ENCODE peak calls at places on chromosomes 6 and 20, in seven cellular contexts. V is mesendoderm, A is GM23338, L is suprapubic skin, I is uterus, O is upper lobe of right lung, T is GM23248. H is an unnamed sample. For H3K4me1, the result is how much of the 10 kb centered on the place peaks cover.

GRCh38 chr20:4091332-4092135 is 76.2 kb upstream of the RNF24 start:
- DNase-seq in V (peak), A (peak), L (no peak), I (peak), T (peak), O (peak), H (peak)

GRCh38 chr6:105164418-105164817 is 15.4 kb downstream of the POPDC3 start:
- DNase-seq in T (peak), A (no peak), O (no peak), V (no peak), I (no peak), L (no peak), H (no peak)

GRCh38 chr6:13331516-13332348 is 3.4 kb upstream of the TBC1D7 start:
- DNase-seq in T (peak), A (peak), O (no peak), I (no peak), L (no peak), V (peak), H (peak)

GRCh38 chr6:34556031-34556471 is at the start of gene SPDEF:
- DNase-seq in T (no peak), I (no peak), L (no peak), O (no peak), A (no peak), V (no peak), H (no peak)

GRCh38 chr6:36076178-36077088 is 48.8 kb downstream of the MAPK14 start:
- DNase-seq in L (no peak), O (no peak), V (no peak), I (no peak), T (no peak), A (no peak), H (no peak)

GRCh38 chr6:15893556-15894253 is 230.9 kb upstream of the DTNBP1 start:
- DNase-seq in T (no peak), O (no peak), A (peak), L (no peak), V (peak), I (no peak), H (no peak)

GRCh38 chr6:148846778-148847761 is 100.2 kb downstream of the UST start:
- DNase-seq in L (no peak), O (no peak), A (no peak), I (no peak), T (peak), V (no peak), H (no peak)

GRCh38 chr20:38109657-38110524 is 55.2 kb downstream of the TGM2 start:
- DNase-seq in T (peak), I (peak), O (no peak), V (peak), L (peak), A (no peak), H (no peak)

GRCh38 chr6:13813011-13813410 is 1.3 kb downstream of the MCUR1 start:
- DNase-seq in I (no peak), A (no peak), V (no peak), L (no peak), O (no peak), T (peak), H (no peak)

DNA sequence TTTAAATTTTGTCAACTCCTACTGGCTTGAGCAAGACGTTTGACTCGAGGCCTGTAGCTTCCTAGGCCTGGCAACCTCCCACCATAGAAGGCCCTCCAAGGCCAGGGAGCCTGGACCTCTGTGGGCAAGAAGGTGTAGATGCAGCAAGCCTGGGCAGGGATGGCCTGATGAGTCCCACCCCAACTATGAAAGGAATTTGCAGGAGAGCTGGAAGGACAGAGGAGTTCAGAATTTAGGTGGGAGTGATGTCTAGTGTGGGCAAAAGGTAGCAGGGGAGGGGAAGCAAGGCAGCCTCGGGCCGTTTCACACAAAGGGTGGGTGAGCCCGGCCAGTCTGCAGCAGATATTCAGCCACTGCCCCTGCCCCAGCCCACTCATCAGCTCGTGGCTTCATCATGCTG is 245.2 kb downstream of the CDH26 start:
- DNase-seq in I (no peak), V (peak), L (no peak), O (no peak), T (peak), A (no peak), H (no peak)
- H3K4me1 ChIP-seq in I (under half), V (under half), L (under half), O (under half), T (under half), A (under half), H (under half)

GRCh38 chr20:24781061-24781980 is 167.7 kb upstream of the CST7 start:
- DNase-seq in I (no peak), T (peak), V (peak), L (peak), O (peak), A (peak), H (no peak)

GRCh38 chr20:24782221-24782620 is 166.8 kb upstream of the CST7 start:
- DNase-seq in A (no peak), L (peak), T (no peak), O (peak), I (no peak), V (no peak), H (no peak)

GRCh38 chr20:24779166-24779565 is 169.9 kb upstream of the CST7 start:
- DNase-seq in A (no peak), O (peak), I (no peak), V (no peak), L (peak), T (no peak), H (no peak)

GRCh38 chr20:24779886-24780285 is 169.2 kb upstream of the CST7 start:
- DNase-seq in T (no peak), L (no peak), A (no peak), O (peak), I (no peak), V (no peak), H (no peak)

GRCh38 chr20:24780648-24781047 is 168.4 kb upstream of the CST7 start:
- DNase-seq in O (peak), I (no peak), V (no peak), T (no peak), A (peak), L (peak), H (no peak)
- H3K4me1 ChIP-seq in O (under half), I (under half), V (under half), T (under half), A (under half), L (under half), H (under half)

DNA sequence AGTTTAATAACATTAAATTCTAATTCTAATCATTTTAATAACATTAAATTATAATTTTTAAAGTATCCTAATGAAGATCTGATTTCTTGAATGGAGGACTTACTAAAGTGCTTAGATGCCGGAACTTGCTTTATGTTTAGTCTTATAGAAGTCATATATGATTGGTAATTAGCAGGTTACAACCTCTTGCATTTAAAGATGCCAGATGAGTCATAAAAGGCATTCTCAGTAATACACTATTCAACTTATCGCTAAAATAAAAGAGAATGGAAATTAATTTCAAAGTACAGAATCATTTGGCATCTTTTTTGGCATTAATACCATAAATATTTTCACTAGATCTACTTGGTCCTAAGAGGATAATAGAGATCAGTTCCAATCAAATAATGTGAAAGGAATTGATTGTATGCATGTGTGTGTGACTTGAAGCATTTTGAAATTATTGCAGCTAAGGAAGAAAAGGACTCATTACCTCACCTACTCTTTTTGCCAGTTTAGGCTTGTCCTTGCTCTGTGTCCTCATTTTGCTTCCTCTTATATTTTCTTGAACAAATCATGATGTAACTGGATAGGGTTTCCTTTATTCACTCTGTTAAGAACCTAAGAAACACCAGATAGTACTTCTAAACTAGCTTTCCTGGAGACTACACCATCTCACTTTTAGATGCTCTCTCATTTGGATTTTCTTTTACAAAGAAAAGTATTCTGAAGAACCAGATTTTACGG is 2.7 kb downstream of the COL21A1 start:
- DNase-seq in T (no peak), I (no peak), O (no peak), V (no peak), A (no peak), L (no peak), H (no peak)
- H3K4me1 ChIP-seq in T (under half), I (under half), O (under half), V (under half), A (under half), L (half or more), H (under half)

GRCh38 chr20:54123587-54124180 is 50.1 kb downstream of the CYP24A1 start:
- DNase-seq in L (no peak), V (peak), T (peak), I (peak), O (peak), A (peak), H (no peak)
- H3K4me1 ChIP-seq in L (under half), V (under half), T (under half), I (under half), O (under half), A (under half), H (under half)

DNA sequence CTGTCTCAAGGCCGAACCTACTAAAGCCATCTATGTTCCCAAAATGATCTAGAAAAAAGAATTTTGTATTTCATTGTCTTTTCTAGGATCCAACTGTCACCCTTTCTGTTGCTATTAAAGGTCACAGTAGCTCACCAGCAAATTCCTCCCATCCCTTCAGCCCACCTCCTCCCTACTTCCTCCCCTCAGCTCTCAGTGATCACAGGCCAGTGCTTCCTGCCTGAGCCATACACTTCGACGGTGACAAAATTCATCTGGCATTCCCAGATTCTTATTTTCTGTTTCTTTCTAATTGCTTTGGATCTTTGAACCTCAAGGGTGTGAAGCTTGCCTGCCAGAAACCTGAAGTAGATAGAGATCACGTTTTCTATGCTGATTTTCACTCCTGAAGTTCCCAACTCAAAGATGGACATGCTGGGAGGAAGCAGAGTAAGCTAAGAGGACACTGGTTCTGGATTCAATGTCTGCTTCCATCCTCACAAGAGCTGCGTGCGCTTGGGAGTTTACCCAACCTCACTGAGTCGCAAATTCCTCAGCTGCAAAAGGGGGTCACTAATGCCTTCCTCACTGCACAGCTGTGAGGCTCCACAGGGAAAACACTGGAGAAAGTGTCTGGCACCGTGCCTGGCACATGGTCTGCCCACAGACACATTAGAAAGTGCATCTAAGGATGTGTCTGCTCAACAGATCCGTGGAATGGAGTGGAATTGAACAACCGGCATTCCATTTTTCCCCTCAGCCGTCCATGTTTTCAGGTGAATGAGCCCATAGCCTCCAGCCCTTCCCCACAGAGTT is 34.5 kb downstream of the MDGA1 start:
- DNase-seq in A (no peak), V (no peak), T (peak), L (no peak), O (no peak), I (no peak), H (no peak)
- H3K4me1 ChIP-seq in A (under half), V (under half), T (under half), L (under half), O (under half), I (under half), H (under half)

GRCh38 chr6:144319193-144319592 is 34.1 kb downstream of the UTRN start:
- DNase-seq in L (no peak), V (no peak), T (peak), O (no peak), A (no peak), I (no peak), H (no peak)
- H3K4me1 ChIP-seq in L (under half), V (under half), T (under half), O (half or more), A (under half), I (under half), H (under half)

GRCh38 chr6:28136585-28137457 is 4.9 kb upstream of the ZKSCAN8 start:
- DNase-seq in I (peak), T (peak), O (peak), V (peak), A (peak), L (peak), H (peak)
- H3K4me1 ChIP-seq in I (under half), T (under half), O (under half), V (under half), A (under half), L (under half), H (half or more)

GRCh38 chr20:51402201-51402600 is 140.3 kb downstream of the NFATC2 start:
- DNase-seq in T (no peak), O (peak), I (no peak), V (no peak), L (no peak), A (no peak), H (peak)

GRCh38 chr20:51398083-51398482 is 144.4 kb downstream of the NFATC2 start:
- DNase-seq in I (no peak), A (no peak), T (no peak), V (no peak), O (no peak), L (no peak), H (no peak)

GRCh38 chr20:51399138-51399890 is 143.2 kb downstream of the NFATC2 start:
- DNase-seq in I (no peak), A (no peak), O (no peak), V (no peak), T (no peak), L (no peak), H (no peak)

GRCh38 chr20:51398552-51398951 is 144.0 kb downstream of the NFATC2 start:
- DNase-seq in T (no peak), O (no peak), A (no peak), L (no peak), V (no peak), I (no peak), H (no peak)

DNA sequence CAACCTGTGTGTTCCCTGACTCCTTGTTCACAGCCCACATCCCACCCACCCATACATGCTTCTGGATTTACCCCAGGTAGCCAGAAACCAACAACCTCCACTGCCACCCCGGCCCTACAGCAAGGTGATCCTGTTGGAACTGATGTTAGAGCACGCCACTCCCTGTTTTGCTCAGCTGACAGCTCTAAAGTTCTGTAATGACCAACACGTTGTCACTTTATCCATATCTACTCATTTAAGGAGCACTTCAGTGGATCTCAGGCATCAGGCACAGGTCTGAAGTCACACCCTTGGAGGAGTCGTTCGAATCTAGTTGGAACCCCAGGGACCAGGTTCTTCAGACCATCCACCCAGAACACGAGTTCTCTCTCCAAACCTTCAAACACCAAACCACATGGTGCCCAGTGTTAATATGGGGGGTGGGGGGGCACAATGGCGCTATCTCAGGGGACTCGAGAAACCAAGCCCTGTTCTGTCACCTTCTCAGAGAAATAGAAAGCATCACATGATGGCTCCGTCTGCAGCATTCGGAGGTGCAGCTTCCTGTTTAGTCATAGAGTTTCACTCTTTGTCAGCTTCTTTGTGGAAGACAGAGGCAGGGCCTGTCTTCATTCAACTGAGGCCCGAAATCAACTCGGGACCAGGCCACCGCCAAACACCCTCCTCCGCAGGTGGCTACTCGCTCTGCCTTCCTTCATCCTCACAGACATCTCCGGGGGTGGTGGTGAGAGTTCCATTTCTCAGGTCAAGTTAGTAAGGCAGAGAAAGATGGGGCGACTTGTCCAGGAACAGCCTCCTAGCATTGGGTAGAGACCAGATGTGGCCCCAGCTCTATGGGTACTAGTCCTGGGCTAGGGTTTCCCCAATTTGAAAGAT is 142.2 kb downstream of the NFATC2 start:
- DNase-seq in V (no peak), T (no peak), L (no peak), A (no peak), I (no peak), O (peak), H (peak)
- H3K4me1 ChIP-seq in V (under half), T (under half), L (under half), A (under half), I (under half), O (under half), H (half or more)

DNA sequence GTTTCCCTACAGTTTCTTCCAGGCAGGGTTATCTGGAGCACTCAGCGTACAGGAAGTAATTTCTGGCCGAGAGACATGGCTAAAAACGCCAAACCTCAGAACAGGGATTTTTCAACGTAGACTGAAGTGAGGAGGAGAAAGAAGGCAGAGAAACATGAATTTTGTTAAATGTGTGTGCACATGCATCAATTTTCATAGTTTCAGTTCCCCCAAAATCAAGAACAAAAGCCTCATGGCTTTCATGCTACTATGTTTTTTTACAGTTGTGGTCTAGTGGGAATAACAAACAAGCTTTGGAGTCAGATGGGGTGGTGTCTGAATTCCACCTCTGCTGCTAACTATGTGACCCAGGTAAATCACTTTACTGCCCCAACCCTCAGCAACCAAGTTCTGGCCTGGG is 4.9 kb downstream of the TOMM34 start:
- DNase-seq in A (no peak), T (no peak), O (no peak), V (no peak), I (no peak), L (no peak), H (no peak)
- H3K4me1 ChIP-seq in A (under half), T (under half), O (under half), V (under half), I (under half), L (under half), H (under half)